ENCODE peak calls at places on chromosomes 1 and 21, in six cellular contexts. A is CD8-positive, alpha-beta T cell; K is esophagus squamous epithelium; W is aorta; G is fibroblast of lung; R is mesenchymal stem cell. Q is an unnamed sample.

GRCh38 chr1:28127617-28128257 is 39.3 kb upstream of the EYA3 start:
- DNase-seq in W (no peak), A (no peak), G (no peak), K (no peak), R (no peak), Q (no peak)

GRCh38 chr1:85801520-85801919 is 93.3 kb upstream of the ZNHIT6 start:
- DNase-seq in W (no peak), K (no peak), R (no peak), G (peak), A (no peak), Q (peak)

GRCh38 chr1:94106716-94107115 is 14.2 kb downstream of the ABCA4 start:
- DNase-seq in A (no peak), K (no peak), G (peak), W (no peak), R (no peak), Q (no peak)

GRCh38 chr1:180415985-180416633 is 86.3 kb downstream of the ACBD6 start:
- DNase-seq in R (peak), A (no peak), K (no peak), G (peak), W (no peak), Q (no peak)

GRCh38 chr1:37887986-37888700 is 28.8 kb upstream of the MTF1 start:
- DNase-seq in G (no peak), A (no peak), K (no peak), R (no peak), W (no peak), Q (no peak)

GRCh38 chr1:91872560-91873081 is 13.3 kb downstream of the TGFBR3 start:
- DNase-seq in G (peak), K (no peak), R (peak), A (no peak), W (no peak), Q (no peak)

GRCh38 chr21:35044770-35045538 is 4.1 kb downstream of the RUNX1 start:
- DNase-seq in R (no peak), A (no peak), K (no peak), G (no peak), W (no peak), Q (no peak)

GRCh38 chr1:152860129-152860528 is 333 bp downstream of the LCE7A start:
- DNase-seq in K (no peak), A (no peak), W (no peak), R (no peak), G (no peak), Q (no peak)

GRCh38 chr1:243253211-243253926 is 1.7 kb downstream of the CEP170 start:
- DNase-seq in G (no peak), K (no peak), R (no peak), A (no peak), W (no peak), Q (no peak)

GRCh38 chr1:2523191-2523890 is 3.1 kb downstream of the PANK4 start:
- DNase-seq in W (no peak), K (no peak), A (no peak), G (no peak), R (peak), Q (no peak)

GRCh38 chr1:59892836-59893811 is 33.4 kb downstream of the CYP2J2 start:
- DNase-seq in W (no peak), A (no peak), G (no peak), K (no peak), R (no peak), Q (no peak)

DNA sequence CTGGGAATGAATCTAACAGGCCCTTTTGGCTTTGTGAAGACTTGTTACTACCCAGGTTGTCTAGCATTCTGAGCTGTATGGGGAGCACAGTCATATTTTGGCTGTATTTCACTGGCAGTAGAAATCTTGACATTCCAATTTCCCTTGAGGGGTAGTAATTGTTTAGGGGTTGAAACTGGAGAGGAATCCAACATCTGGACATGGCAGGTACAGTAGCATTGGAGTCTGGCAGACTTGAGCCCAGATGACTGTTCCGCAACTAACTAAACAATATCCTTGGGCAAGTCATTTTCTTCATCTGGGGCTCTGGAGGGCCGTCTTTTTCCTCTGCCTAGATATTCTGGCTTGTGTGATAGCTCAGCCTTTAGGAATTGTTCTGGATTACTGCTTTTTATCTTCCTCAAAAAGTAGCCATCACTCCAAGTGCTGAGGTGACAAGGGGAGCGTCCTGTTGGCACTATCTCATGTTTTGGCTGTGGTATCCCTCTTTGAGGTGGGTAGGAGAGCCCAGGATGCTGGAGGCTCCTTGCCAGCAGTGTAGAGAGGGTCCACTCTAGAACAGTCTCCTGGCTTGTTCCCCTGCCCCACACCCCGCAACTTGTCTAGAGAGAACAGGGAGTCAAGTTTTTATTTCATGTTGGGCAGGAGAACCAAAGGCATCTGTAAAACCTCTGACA is 22.7 kb upstream of the NBL1 start:
- DNase-seq in K (no peak), R (no peak), G (no peak), A (no peak), W (no peak), Q (no peak)
- H3K27ac ChIP-seq in K (peak), R (peak), G (peak), A (no peak), W (no peak), Q (no peak)

GRCh38 chr1:184051138-184051484 is 419 bp upstream of the TSEN15 start:
- DNase-seq in R (no peak), A (no peak), K (no peak), G (no peak), W (no peak), Q (no peak)

GRCh38 chr1:184050631-184051030 is 899 bp upstream of the TSEN15 start:
- DNase-seq in R (no peak), W (no peak), A (no peak), K (no peak), G (no peak), Q (no peak)

GRCh38 chr1:184052194-184052559 is 647 bp downstream of the TSEN15 start:
- DNase-seq in K (no peak), G (no peak), R (peak), W (no peak), A (no peak), Q (no peak)

GRCh38 chr1:184052750-184053149 is 1.2 kb downstream of the TSEN15 start:
- DNase-seq in R (no peak), G (no peak), K (no peak), A (no peak), W (no peak), Q (no peak)

GRCh38 chr1:184051485-184052193 is at the start of gene TSEN15:
- DNase-seq in A (peak), K (no peak), G (peak), W (peak), R (peak), Q (peak)
- H3K4me3 ChIP-seq in A (peak), K (peak), G (peak), W (peak), R (peak), Q (peak)

GRCh38 chr1:33060579-33061083 is 20.3 kb upstream of the AZIN2 start:
- DNase-seq in W (peak), R (peak), G (peak), A (no peak), K (no peak), Q (peak)
- H3K27ac ChIP-seq in W (no peak), R (no peak), G (no peak), A (no peak), K (no peak), Q (peak)

DNA sequence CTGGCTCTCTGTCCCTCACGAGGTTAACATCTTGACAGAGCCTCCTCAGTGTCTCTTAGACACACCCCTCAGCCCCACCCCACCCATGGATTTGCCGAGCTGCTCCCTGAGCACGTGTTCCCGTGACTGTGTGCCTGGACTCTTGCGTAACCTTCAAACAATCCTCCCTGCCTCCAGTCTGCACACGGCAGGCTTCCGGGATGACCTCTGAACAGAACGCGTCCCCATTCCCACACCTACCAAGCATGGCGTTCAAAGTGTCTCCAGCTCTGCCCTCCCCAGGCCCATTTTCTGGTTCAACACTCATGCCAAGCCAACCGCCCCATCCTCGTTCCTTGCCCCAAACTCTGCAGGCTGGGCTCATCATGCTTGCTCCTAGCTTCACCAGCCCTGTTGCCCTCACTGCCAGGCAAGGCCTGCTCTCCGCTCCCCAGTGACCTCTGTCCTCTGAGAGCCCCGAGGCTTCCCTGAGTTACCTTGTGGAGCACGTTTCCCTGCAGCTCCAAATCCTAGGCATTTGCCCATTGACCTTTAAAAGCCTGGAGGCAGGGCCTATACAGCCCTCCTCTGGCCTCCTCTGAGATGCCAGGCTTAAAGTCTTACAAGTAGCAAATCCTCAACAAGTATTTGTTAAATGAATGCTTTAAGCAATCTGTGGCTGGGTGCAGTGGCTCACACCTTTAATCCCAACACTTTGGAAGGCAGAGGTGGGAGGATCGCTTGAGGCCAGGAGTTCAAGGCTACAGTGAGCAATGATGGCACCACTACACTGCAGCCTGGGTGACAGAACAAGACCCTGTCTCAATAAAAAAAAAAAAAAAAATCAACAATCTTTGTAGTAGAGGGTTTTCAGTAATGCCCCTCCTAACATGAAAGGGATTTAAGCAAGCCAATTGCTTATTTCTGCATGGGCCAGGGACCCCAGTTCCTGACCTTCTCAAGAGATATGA is 5.0 kb downstream of the AGT start:
- DNase-seq in A (no peak), K (no peak), R (no peak), G (no peak), W (no peak), Q (no peak)
- H3K4me3 ChIP-seq in A (no peak), K (no peak), R (no peak), G (no peak), W (no peak), Q (no peak)